ENCODE peak calls at places on chromosome 14, in six cellular contexts. U, A, Q, L, B and I are unnamed samples.

GRCh38 chr14:54709444-54709843 is 142.5 kb downstream of the SAMD4A start:
- DNase-seq in B (no peak), L (no peak), A (no peak), U (no peak), Q (no peak), I (no peak)

GRCh38 chr14:40436551-40436950 is 1004.3 kb upstream of the FBXO33 start:
- DNase-seq in L (no peak), Q (no peak), B (no peak), A (no peak), U (no peak), I (no peak)

GRCh38 chr14:72962829-72963312 is 36.6 kb downstream of the DCAF4 start:
- DNase-seq in A (no peak), U (peak), B (peak), L (no peak), Q (no peak), I (no peak)

GRCh38 chr14:84036863-84037262 is 1493.1 kb upstream of the FLRT2 start:
- DNase-seq in A (no peak), B (peak), U (peak), Q (no peak), L (no peak), I (no peak)

GRCh38 chr14:91911474-91912032 is 35.9 kb downstream of the FBLN5 start:
- DNase-seq in A (no peak), L (peak), Q (no peak), U (peak), B (peak), I (no peak)

GRCh38 chr14:35386673-35387125 is 17.9 kb downstream of the NFKBIA start:
- DNase-seq in B (no peak), L (no peak), U (no peak), A (no peak), Q (no peak), I (no peak)

GRCh38 chr14:33432407-33433023 is 493.8 kb downstream of the NPAS3 start:
- DNase-seq in L (no peak), U (peak), A (no peak), Q (no peak), B (peak), I (no peak)

GRCh38 chr14:62179367-62180018 is 417.3 kb downstream of the SNAPC1 start:
- DNase-seq in A (no peak), L (peak), U (peak), Q (peak), B (peak), I (no peak)

GRCh38 chr14:75041613-75042012 is 9.7 kb downstream of the MLH3 start:
- DNase-seq in A (no peak), B (no peak), Q (no peak), L (no peak), U (no peak), I (no peak)

GRCh38 chr14:36975834-36976233 is 196.6 kb downstream of the SLC25A21 start:
- DNase-seq in L (no peak), A (no peak), Q (no peak), U (no peak), B (peak), I (no peak)

GRCh38 chr14:86391085-86391484 is 861.1 kb downstream of the FLRT2 start:
- DNase-seq in A (no peak), Q (peak), U (no peak), B (no peak), L (no peak), I (no peak)

GRCh38 chr14:76754586-76754985 is 6.7 kb upstream of the VASH1 start:
- DNase-seq in U (no peak), Q (no peak), L (no peak), A (no peak), B (no peak), I (no peak)

GRCh38 chr14:33589334-33589733 is 361.5 kb downstream of the EGLN3 start:
- DNase-seq in Q (no peak), U (peak), B (peak), A (no peak), L (no peak), I (no peak)

GRCh38 chr14:76320486-76320885 is 55.5 kb upstream of the ESRRB start:
- DNase-seq in U (no peak), L (no peak), Q (no peak), A (no peak), B (no peak), I (no peak)

GRCh38 chr14:45976001-45976400 is 675.6 kb downstream of the RPL10L start:
- DNase-seq in Q (no peak), U (no peak), A (no peak), L (no peak), B (no peak), I (no peak)

GRCh38 chr14:56378474-56378873 is 201.1 kb upstream of the TMEM260 start:
- DNase-seq in A (no peak), L (no peak), Q (no peak), U (peak), B (peak), I (no peak)

GRCh38 chr14:51331651-51332367 is 91.8 kb downstream of the TMX1 start:
- DNase-seq in U (no peak), B (no peak), A (no peak), Q (no peak), L (no peak), I (no peak)

GRCh38 chr14:61768240-61768639 is 6.0 kb downstream of the SNAPC1 start:
- DNase-seq in B (no peak), U (no peak), A (no peak), L (no peak), Q (no peak), I (no peak)

GRCh38 chr14:59268011-59268410 is 79.5 kb downstream of the DAAM1 start:
- DNase-seq in A (no peak), Q (no peak), L (no peak), U (no peak), B (peak), I (no peak)

GRCh38 chr14:59283380-59283779 is 94.9 kb downstream of the DAAM1 start:
- DNase-seq in U (peak), L (no peak), A (no peak), Q (no peak), B (peak), I (no peak)

GRCh38 chr14:105257464-105257863 is 9.1 kb downstream of the BTBD6 start:
- DNase-seq in U (no peak), Q (no peak), A (no peak), L (no peak), B (no peak), I (no peak)

GRCh38 chr14:92500491-92500941 is 13.1 kb upstream of the RIN3 start:
- DNase-seq in Q (no peak), B (no peak), U (no peak), L (peak), A (no peak), I (peak)

GRCh38 chr14:101325319-101325718 is 236.0 kb upstream of the DIO3 start:
- DNase-seq in L (no peak), B (no peak), U (no peak), A (no peak), Q (no peak), I (no peak)

GRCh38 chr14:68977741-68978549 is 1.2 kb downstream of the ACTN1 start:
- DNase-seq in L (peak), Q (peak), U (peak), B (peak), A (peak), I (no peak)

GRCh38 chr14:53608369-53608768 is 348.3 kb downstream of the BMP4 start:
- DNase-seq in U (no peak), Q (no peak), B (peak), L (no peak), A (no peak), I (no peak)

GRCh38 chr14:56004807-56005579 is 113.2 kb upstream of the PELI2 start:
- DNase-seq in L (no peak), U (peak), A (no peak), Q (no peak), B (peak), I (no peak)

GRCh38 chr14:99562848-99563748 is 40.9 kb downstream of the CCDC85C start:
- DNase-seq in Q (peak), L (peak), A (peak), B (peak), U (peak), I (peak)

GRCh38 chr14:91417983-91418386 is 365 bp upstream of the CCDC88C start:
- DNase-seq in A (no peak), U (no peak), Q (no peak), B (no peak), L (no peak), I (no peak)

GRCh38 chr14:32584079-32584478 is 255.0 kb downstream of the AKAP6 start:
- DNase-seq in U (no peak), Q (no peak), A (no peak), B (no peak), L (no peak), I (no peak)

GRCh38 chr14:59274991-59275391 is 86.5 kb downstream of the DAAM1 start:
- DNase-seq in A (no peak), Q (no peak), B (no peak), L (no peak), U (no peak), I (no peak)

GRCh38 chr14:22555573-22556011 is 33.4 kb downstream of the DAD1 start:
- DNase-seq in A (no peak), U (no peak), Q (no peak), L (no peak), B (peak), I (no peak)

GRCh38 chr14:35879141-35879648 is 53.1 kb downstream of the BRMS1L start:
- DNase-seq in A (no peak), L (no peak), B (peak), Q (no peak), U (peak), I (no peak)

GRCh38 chr14:100246136-100246535 is 7.2 kb downstream of the YY1 start:
- DNase-seq in A (no peak), B (no peak), Q (no peak), L (no peak), U (no peak), I (no peak)

DNA sequence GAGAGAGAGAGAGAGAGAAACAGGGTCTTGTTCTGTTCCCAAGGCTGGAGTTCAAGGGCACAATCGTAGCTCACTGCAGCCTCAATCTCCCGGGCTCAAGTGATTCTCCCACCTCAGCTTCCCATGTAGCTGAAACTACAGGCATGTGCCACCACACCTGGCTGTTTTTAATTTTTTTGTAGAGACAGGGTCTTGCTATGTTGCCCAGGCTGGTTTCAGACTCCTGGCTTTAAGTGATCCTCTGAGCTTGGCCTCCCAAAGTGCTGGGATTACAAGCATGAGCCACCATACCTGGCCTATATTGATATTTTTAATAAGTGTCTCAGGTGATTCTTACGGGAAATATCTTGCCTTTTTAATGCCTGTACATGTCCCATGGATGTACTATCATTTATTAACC is 50.9 kb upstream of the STON2 start:
- DNase-seq in U (no peak), B (no peak), A (no peak), Q (no peak), L (no peak), I (no peak)
- TF ChIP-seq CTCF in U (no peak), B (no peak), A (no peak), Q (no peak), L (no peak), I (no peak)

DNA sequence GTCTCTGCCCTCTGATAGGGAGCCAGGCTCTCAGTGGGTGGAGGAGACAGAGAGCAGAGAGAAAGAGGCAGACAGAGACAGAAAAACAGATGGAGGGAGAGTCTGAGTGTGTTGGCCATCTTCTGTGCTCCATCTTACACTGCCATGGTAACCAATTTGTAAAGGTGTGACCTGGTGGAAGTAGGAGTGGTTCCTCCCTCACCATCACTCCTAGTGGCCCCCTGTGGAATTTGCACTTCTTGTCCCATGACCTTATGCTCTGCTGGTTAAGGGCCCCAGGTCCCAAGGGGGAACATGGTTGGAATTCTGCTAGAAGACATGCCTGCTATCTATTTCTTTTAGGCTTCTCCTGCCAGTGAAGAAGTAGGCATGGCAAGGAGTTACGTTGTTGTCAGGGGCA is 376.7 kb upstream of the CCDC196 start:
- DNase-seq in Q (no peak), A (no peak), U (no peak), B (no peak), L (no peak), I (no peak)
- TF ChIP-seq CTCF in Q (no peak), A (no peak), U (no peak), B (no peak), L (no peak), I (peak)

GRCh38 chr14:95489163-95489887 is 27.1 kb downstream of the SYNE3 start:
- DNase-seq in L (no peak), Q (no peak), A (no peak), U (no peak), B (no peak), I (no peak)
- TF ChIP-seq CTCF in L (no peak), Q (no peak), A (no peak), U (no peak), B (no peak), I (no peak)

GRCh38 chr14:24680516-24680915 is 46.5 kb upstream of the GZMB start:
- DNase-seq in B (no peak), U (no peak), Q (no peak), L (no peak), A (no peak), I (no peak)
- TF ChIP-seq CTCF in B (no peak), U (no peak), Q (no peak), L (no peak), A (no peak), I (no peak)